ENCODE peak calls at places on chromosomes 11 and 22, in ten cellular contexts. T is activated T-cell treated with anti-CD3 and anti-CD28 coated beads, Interleukin-2, amount 50 U/mL, for 24 hours; A is sciatic nerve; B is iris pigment epithelial cell; O is NCI-H774; G is AG20443; Z is transverse colon; I is GM10248; Y is NCI-H2171; S is astrocyte of the spinal cord. N is an unnamed sample.

GRCh38 chr11:34640050-34640971 is 19.4 kb downstream of the EHF start:
- DNase-seq in Y (no peak), G (no peak), T (no peak), A (no peak), S (peak), B (peak), I (peak), Z (peak), O (no peak), N (peak)

GRCh38 chr11:43316451-43316850 is 4.7 kb downstream of the API5 start:
- DNase-seq in G (no peak), A (no peak), Y (no peak), I (no peak), S (peak), T (no peak), O (no peak), Z (no peak), B (peak), N (peak)

GRCh38 chr11:64121637-64122410 is 44.1 kb downstream of the MACROD1 start:
- DNase-seq in O (no peak), S (peak), I (no peak), Y (no peak), Z (no peak), T (no peak), B (peak), G (peak), A (no peak), N (peak)

GRCh38 chr11:6674198-6674597 is 8.9 kb downstream of the MRPL17 start:
- DNase-seq in S (no peak), Z (no peak), T (no peak), A (no peak), O (no peak), Y (no peak), B (no peak), I (no peak), G (no peak), N (no peak)

GRCh38 chr22:41564563-41564962 is 3.8 kb downstream of the CSDC2 start:
- DNase-seq in O (no peak), Z (no peak), S (peak), Y (no peak), I (no peak), A (no peak), B (peak), T (no peak), G (no peak), N (no peak)

GRCh38 chr11:2413735-2414579 is 13.4 kb downstream of the TSSC4 start:
- DNase-seq in A (no peak), S (no peak), T (no peak), Z (no peak), O (no peak), I (no peak), Y (no peak), G (no peak), B (no peak), N (no peak)

GRCh38 chr22:37486224-37486845 is at the start of gene MFNG:
- DNase-seq in Y (peak), A (peak), G (peak), Z (peak), O (peak), B (peak), S (peak), T (peak), I (peak), N (peak)

GRCh38 chr11:72721689-72722049 is 30.5 kb downstream of the ARAP1 start:
- DNase-seq in I (no peak), B (peak), O (no peak), T (peak), Y (no peak), S (peak), Z (peak), A (no peak), G (no peak), N (peak)

GRCh38 chr11:117281869-117282268 is 9.3 kb upstream of the BACE1-AS start:
- DNase-seq in B (no peak), Y (no peak), A (no peak), G (no peak), S (no peak), I (no peak), O (no peak), Z (no peak), T (no peak), N (no peak)

GRCh38 chr11:113982306-113982705 is 7.4 kb downstream of the HTR3A start:
- DNase-seq in G (no peak), Z (no peak), S (no peak), A (no peak), T (no peak), O (no peak), Y (no peak), I (no peak), B (no peak), N (no peak)

GRCh38 chr11:35610636-35611035 is 7.6 kb upstream of the FJX1 start:
- DNase-seq in T (no peak), O (no peak), G (no peak), I (no peak), B (no peak), A (no peak), Y (no peak), Z (no peak), S (no peak), N (no peak)

GRCh38 chr22:25729595-25729994 is 12.4 kb upstream of the MYO18B start:
- DNase-seq in A (no peak), S (no peak), G (no peak), Z (no peak), B (no peak), T (no peak), Y (no peak), O (no peak), I (no peak), N (no peak)

N was measured in adipocyte.